ENCODE peak calls at places on chromosome 16, in ten cellular contexts. One of them, this sample, is unnamed.

GRCh38 chr16:81429045-81429521 is 15.5 kb upstream of the CMIP start:
- DNase-seq in prostate gland: no peak
- DNase-seq in sigmoid colon: no peak
- DNase-seq in ovary: no peak
- DNase-seq in HepG2: peak
- DNase-seq in A549: peak
- DNase-seq in heart left ventricle: peak
- DNase-seq in body of pancreas: peak
- DNase-seq in HCT116: peak
- DNase-seq in IMR-90: peak
- DNase-seq in this sample: peak

GRCh38 chr16:72425571-72426341 is 253.8 kb upstream of the PMFBP1 start:
- DNase-seq in prostate gland: no peak
- DNase-seq in sigmoid colon: no peak
- DNase-seq in ovary: no peak
- DNase-seq in HepG2: no peak
- DNase-seq in A549: no peak
- DNase-seq in heart left ventricle: no peak
- DNase-seq in body of pancreas: no peak
- DNase-seq in HCT116: no peak
- DNase-seq in IMR-90: no peak
- DNase-seq in this sample: no peak

GRCh38 chr16:3514621-3515020 is 13.8 kb downstream of the CLUAP1 start:
- DNase-seq in prostate gland: no peak
- DNase-seq in sigmoid colon: no peak
- DNase-seq in ovary: no peak
- DNase-seq in HepG2: no peak
- DNase-seq in A549: no peak
- DNase-seq in heart left ventricle: no peak
- DNase-seq in body of pancreas: no peak
- DNase-seq in HCT116: no peak
- DNase-seq in IMR-90: peak
- DNase-seq in this sample: no peak

GRCh38 chr16:582614-583331 is 7.1 kb upstream of the RAB40C start:
- DNase-seq in prostate gland: no peak
- DNase-seq in sigmoid colon: no peak
- DNase-seq in ovary: no peak
- DNase-seq in HepG2: no peak
- DNase-seq in A549: no peak
- DNase-seq in heart left ventricle: peak
- DNase-seq in body of pancreas: peak
- DNase-seq in HCT116: no peak
- DNase-seq in IMR-90: no peak
- DNase-seq in this sample: peak

GRCh38 chr16:2827481-2827790 is 2.7 kb upstream of the ZG16B start:
- DNase-seq in prostate gland: no peak
- DNase-seq in sigmoid colon: peak
- DNase-seq in ovary: no peak
- DNase-seq in HepG2: no peak
- DNase-seq in A549: no peak
- DNase-seq in heart left ventricle: no peak
- DNase-seq in body of pancreas: no peak
- DNase-seq in HCT116: no peak
- DNase-seq in IMR-90: no peak
- DNase-seq in this sample: no peak

GRCh38 chr16:82011199-82011641 is at the start of gene SDR42E1:
- DNase-seq in prostate gland: peak
- DNase-seq in sigmoid colon: no peak
- DNase-seq in ovary: no peak
- DNase-seq in HepG2: no peak
- DNase-seq in A549: peak
- DNase-seq in heart left ventricle: no peak
- DNase-seq in body of pancreas: peak
- DNase-seq in HCT116: peak
- DNase-seq in IMR-90: no peak
- DNase-seq in this sample: peak

GRCh38 chr16:81349608-81350305 is 35.0 kb downstream of the GAN start:
- DNase-seq in prostate gland: no peak
- DNase-seq in sigmoid colon: no peak
- DNase-seq in ovary: no peak
- DNase-seq in HepG2: no peak
- DNase-seq in A549: no peak
- DNase-seq in heart left ventricle: no peak
- DNase-seq in body of pancreas: no peak
- DNase-seq in HCT116: no peak
- DNase-seq in IMR-90: peak
- DNase-seq in this sample: no peak

GRCh38 chr16:85495259-85495658 is 117.9 kb upstream of the GSE1 start:
- DNase-seq in prostate gland: no peak
- DNase-seq in sigmoid colon: no peak
- DNase-seq in ovary: no peak
- DNase-seq in HepG2: no peak
- DNase-seq in A549: no peak
- DNase-seq in heart left ventricle: no peak
- DNase-seq in body of pancreas: no peak
- DNase-seq in HCT116: no peak
- DNase-seq in IMR-90: no peak
- DNase-seq in this sample: no peak

GRCh38 chr16:70161350-70161749 is 12.2 kb upstream of the CLEC18C start:
- DNase-seq in prostate gland: no peak
- DNase-seq in sigmoid colon: no peak
- DNase-seq in ovary: no peak
- DNase-seq in HepG2: no peak
- DNase-seq in A549: no peak
- DNase-seq in heart left ventricle: no peak
- DNase-seq in body of pancreas: no peak
- DNase-seq in HCT116: no peak
- DNase-seq in IMR-90: no peak
- DNase-seq in this sample: no peak

GRCh38 chr16:3122926-3123570 is 10.7 kb downstream of the ZNF205 start:
- DNase-seq in prostate gland: no peak
- DNase-seq in sigmoid colon: no peak
- DNase-seq in ovary: no peak
- DNase-seq in HepG2: no peak
- DNase-seq in A549: no peak
- DNase-seq in heart left ventricle: no peak
- DNase-seq in body of pancreas: no peak
- DNase-seq in HCT116: no peak
- DNase-seq in IMR-90: no peak
- DNase-seq in this sample: no peak

GRCh38 chr16:67935096-67935401 is 1.6 kb downstream of the PSMB10 start:
- DNase-seq in prostate gland: no peak
- DNase-seq in sigmoid colon: no peak
- DNase-seq in ovary: no peak
- DNase-seq in HepG2: no peak
- DNase-seq in A549: no peak
- DNase-seq in heart left ventricle: no peak
- DNase-seq in body of pancreas: no peak
- DNase-seq in HCT116: no peak
- DNase-seq in IMR-90: no peak
- DNase-seq in this sample: no peak

GRCh38 chr16:67932462-67932840 is 789 bp upstream of the CTRL start:
- DNase-seq in prostate gland: no peak
- DNase-seq in sigmoid colon: no peak
- DNase-seq in ovary: no peak
- DNase-seq in HepG2: no peak
- DNase-seq in A549: no peak
- DNase-seq in heart left ventricle: no peak
- DNase-seq in body of pancreas: no peak
- DNase-seq in HCT116: no peak
- DNase-seq in IMR-90: no peak
- DNase-seq in this sample: no peak

GRCh38 chr16:67934306-67935095 is 2.1 kb downstream of the PSMB10 start:
- DNase-seq in prostate gland: no peak
- DNase-seq in sigmoid colon: no peak
- DNase-seq in ovary: no peak
- DNase-seq in HepG2: no peak
- DNase-seq in A549: no peak
- DNase-seq in heart left ventricle: no peak
- DNase-seq in body of pancreas: peak
- DNase-seq in HCT116: no peak
- DNase-seq in IMR-90: no peak
- DNase-seq in this sample: no peak

GRCh38 chr16:67935402-67936123 is 1.1 kb downstream of the PSMB10 start:
- DNase-seq in prostate gland: peak
- DNase-seq in sigmoid colon: peak
- DNase-seq in ovary: peak
- DNase-seq in HepG2: peak
- DNase-seq in A549: peak
- DNase-seq in heart left ventricle: peak
- DNase-seq in body of pancreas: peak
- DNase-seq in HCT116: peak
- DNase-seq in IMR-90: peak
- DNase-seq in this sample: peak

DNA sequence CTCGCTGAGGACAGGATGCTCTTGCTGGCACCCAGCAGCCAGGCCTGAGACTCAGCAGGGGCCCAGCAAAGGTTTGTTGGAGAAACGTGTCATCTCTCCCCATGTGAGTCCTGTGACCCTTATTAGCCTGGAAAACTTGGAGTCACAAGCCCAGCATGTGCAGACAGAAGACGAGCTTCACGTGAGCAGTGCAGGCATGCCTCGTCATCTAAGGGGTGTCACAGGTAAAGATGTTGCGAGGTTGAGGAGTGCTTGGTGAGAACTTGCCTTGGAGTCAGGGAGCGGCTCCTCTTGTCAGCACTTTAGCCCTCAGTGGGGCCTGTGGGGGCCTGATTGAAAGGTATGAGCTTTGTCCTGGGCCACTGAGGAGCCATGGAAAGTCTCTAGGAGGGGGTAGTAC is 2.1 kb upstream of the CTRL start:
- DNase-seq in prostate gland: no peak
- DNase-seq in sigmoid colon: no peak
- DNase-seq in ovary: no peak
- DNase-seq in HepG2: no peak
- DNase-seq in A549: no peak
- DNase-seq in heart left ventricle: no peak
- DNase-seq in body of pancreas: no peak
- DNase-seq in HCT116: no peak
- DNase-seq in IMR-90: no peak
- DNase-seq in this sample: no peak
- TF ChIP-seq POLR2A in prostate gland: no peak
- TF ChIP-seq POLR2A in sigmoid colon: no peak
- TF ChIP-seq POLR2A in ovary: no peak
- TF ChIP-seq POLR2A in HepG2: no peak
- TF ChIP-seq POLR2A in A549: no peak
- TF ChIP-seq POLR2A in heart left ventricle: no peak
- TF ChIP-seq POLR2A in body of pancreas: no peak
- TF ChIP-seq POLR2A in HCT116: no peak
- TF ChIP-seq POLR2A in IMR-90: no peak
- TF ChIP-seq POLR2A in this sample: no peak

GRCh38 chr16:9103546-9103945 is 12.1 kb downstream of the HAPSTR1 start:
- DNase-seq in prostate gland: no peak
- DNase-seq in sigmoid colon: no peak
- DNase-seq in ovary: no peak
- DNase-seq in HepG2: no peak
- DNase-seq in A549: no peak
- DNase-seq in heart left ventricle: no peak
- DNase-seq in body of pancreas: no peak
- DNase-seq in HCT116: no peak
- DNase-seq in IMR-90: no peak
- DNase-seq in this sample: no peak
- TF ChIP-seq CTCF in prostate gland: no peak
- TF ChIP-seq CTCF in sigmoid colon: no peak
- TF ChIP-seq CTCF in ovary: no peak
- TF ChIP-seq CTCF in HepG2: no peak
- TF ChIP-seq CTCF in A549: no peak
- TF ChIP-seq CTCF in heart left ventricle: no peak
- TF ChIP-seq CTCF in body of pancreas: no peak
- TF ChIP-seq CTCF in HCT116: no peak
- TF ChIP-seq CTCF in IMR-90: no peak
- TF ChIP-seq CTCF in this sample: no peak

GRCh38 chr16:50315346-50315997 is 49.1 kb downstream of the ADCY7 start:
- DNase-seq in prostate gland: no peak
- DNase-seq in sigmoid colon: peak
- DNase-seq in ovary: no peak
- DNase-seq in HepG2: no peak
- DNase-seq in A549: no peak
- DNase-seq in heart left ventricle: no peak
- DNase-seq in body of pancreas: no peak
- DNase-seq in HCT116: no peak
- DNase-seq in IMR-90: no peak
- DNase-seq in this sample: no peak

GRCh38 chr16:50313596-50314483 is 47.5 kb downstream of the ADCY7 start:
- DNase-seq in prostate gland: no peak
- DNase-seq in sigmoid colon: peak
- DNase-seq in ovary: peak
- DNase-seq in HepG2: peak
- DNase-seq in A549: no peak
- DNase-seq in heart left ventricle: peak
- DNase-seq in body of pancreas: peak
- DNase-seq in HCT116: no peak
- DNase-seq in IMR-90: peak
- DNase-seq in this sample: peak

GRCh38 chr16:50316848-50317630 is 50.7 kb downstream of the ADCY7 start:
- DNase-seq in prostate gland: no peak
- DNase-seq in sigmoid colon: no peak
- DNase-seq in ovary: no peak
- DNase-seq in HepG2: no peak
- DNase-seq in A549: no peak
- DNase-seq in heart left ventricle: no peak
- DNase-seq in body of pancreas: no peak
- DNase-seq in HCT116: no peak
- DNase-seq in IMR-90: no peak
- DNase-seq in this sample: no peak

GRCh38 chr16:50314665-50315064 is 48.3 kb downstream of the ADCY7 start:
- DNase-seq in prostate gland: no peak
- DNase-seq in sigmoid colon: no peak
- DNase-seq in ovary: no peak
- DNase-seq in HepG2: no peak
- DNase-seq in A549: no peak
- DNase-seq in heart left ventricle: no peak
- DNase-seq in body of pancreas: no peak
- DNase-seq in HCT116: no peak
- DNase-seq in IMR-90: no peak
- DNase-seq in this sample: no peak

GRCh38 chr16:50316102-50316847 is 49.9 kb downstream of the ADCY7 start:
- DNase-seq in prostate gland: no peak
- DNase-seq in sigmoid colon: no peak
- DNase-seq in ovary: no peak
- DNase-seq in HepG2: no peak
- DNase-seq in A549: no peak
- DNase-seq in heart left ventricle: no peak
- DNase-seq in body of pancreas: no peak
- DNase-seq in HCT116: no peak
- DNase-seq in IMR-90: no peak
- DNase-seq in this sample: no peak
- TF ChIP-seq POLR2A in prostate gland: no peak
- TF ChIP-seq POLR2A in sigmoid colon: no peak
- TF ChIP-seq POLR2A in ovary: no peak
- TF ChIP-seq POLR2A in HepG2: no peak
- TF ChIP-seq POLR2A in A549: no peak
- TF ChIP-seq POLR2A in heart left ventricle: no peak
- TF ChIP-seq POLR2A in body of pancreas: no peak
- TF ChIP-seq POLR2A in HCT116: no peak
- TF ChIP-seq POLR2A in IMR-90: no peak
- TF ChIP-seq POLR2A in this sample: no peak

DNA sequence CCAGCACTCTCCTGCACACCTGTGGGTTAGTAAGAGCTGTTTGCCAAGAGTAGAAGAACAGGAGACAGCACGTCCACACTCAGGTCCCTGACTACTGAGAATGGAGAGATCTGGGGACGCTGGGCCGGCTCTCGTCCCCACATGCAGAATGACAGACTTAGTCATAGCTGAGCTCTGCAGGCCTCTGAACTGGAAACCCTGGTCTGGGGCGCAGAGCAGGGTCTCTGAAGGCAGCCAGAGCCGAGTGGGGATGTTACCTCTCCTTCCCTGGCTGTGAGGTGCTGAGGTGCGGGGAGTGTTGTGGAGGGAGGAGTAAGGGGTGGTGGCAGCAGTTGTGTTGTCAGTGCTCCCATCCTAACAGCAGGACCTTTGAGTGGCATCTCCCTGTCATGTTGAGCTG is 7.2 kb upstream of the JPT2 start:
- DNase-seq in prostate gland: no peak
- DNase-seq in sigmoid colon: no peak
- DNase-seq in ovary: no peak
- DNase-seq in HepG2: no peak
- DNase-seq in A549: no peak
- DNase-seq in heart left ventricle: no peak
- DNase-seq in body of pancreas: no peak
- DNase-seq in HCT116: no peak
- DNase-seq in IMR-90: no peak
- DNase-seq in this sample: no peak
- TF ChIP-seq CTCF in prostate gland: no peak
- TF ChIP-seq CTCF in sigmoid colon: no peak
- TF ChIP-seq CTCF in ovary: no peak
- TF ChIP-seq CTCF in HepG2: no peak
- TF ChIP-seq CTCF in A549: no peak
- TF ChIP-seq CTCF in heart left ventricle: no peak
- TF ChIP-seq CTCF in body of pancreas: no peak
- TF ChIP-seq CTCF in HCT116: no peak
- TF ChIP-seq CTCF in IMR-90: no peak
- TF ChIP-seq CTCF in this sample: no peak

This sample was measured in stomach.